ENCODE peak calls at places on chromosomes 3 and 15, in seven cellular contexts. One of them, this sample, is unnamed.

GRCh38 chr3:107346559-107346958 is 30.7 kb upstream of the CCDC54 start:
- DNase-seq in progenitor cell of endocrine pancreas: no peak
- DNase-seq in tibial nerve: no peak
- DNase-seq in cardiac muscle cell: no peak
- DNase-seq in heart right ventricle: no peak
- DNase-seq in breast epithelium: no peak
- DNase-seq in neural crest cell: no peak
- DNase-seq in this sample: no peak

GRCh38 chr3:177683619-177684018 is 486.3 kb upstream of the TBL1XR1 start:
- DNase-seq in tibial nerve: no peak
- DNase-seq in cardiac muscle cell: no peak
- DNase-seq in progenitor cell of endocrine pancreas: no peak
- DNase-seq in breast epithelium: no peak
- DNase-seq in heart right ventricle: no peak
- DNase-seq in neural crest cell: no peak
- DNase-seq in this sample: no peak

GRCh38 chr15:31308185-31308639 is 18.4 kb upstream of the KLF13 start:
- DNase-seq in breast epithelium: no peak
- DNase-seq in tibial nerve: no peak
- DNase-seq in progenitor cell of endocrine pancreas: peak; percentile 8
- DNase-seq in cardiac muscle cell: no peak
- DNase-seq in neural crest cell: no peak
- DNase-seq in heart right ventricle: no peak
- DNase-seq in this sample: no peak

GRCh38 chr15:60780147-60780546 is 301.2 kb upstream of the ICE2 start:
- DNase-seq in progenitor cell of endocrine pancreas: no peak
- DNase-seq in tibial nerve: no peak
- DNase-seq in breast epithelium: no peak
- DNase-seq in heart right ventricle: no peak
- DNase-seq in neural crest cell: no peak
- DNase-seq in cardiac muscle cell: no peak
- DNase-seq in this sample: no peak

GRCh38 chr3:136343873-136344281 is 93.7 kb downstream of the PCCB start:
- DNase-seq in progenitor cell of endocrine pancreas: no peak
- DNase-seq in cardiac muscle cell: peak; percentile 72
- DNase-seq in heart right ventricle: peak; percentile 78
- DNase-seq in neural crest cell: no peak
- DNase-seq in tibial nerve: peak; percentile 76
- DNase-seq in breast epithelium: peak; percentile 88
- DNase-seq in this sample: no peak

GRCh38 chr15:22952826-22953579 is 27.2 kb downstream of the CYFIP1 start:
- DNase-seq in neural crest cell: no peak
- DNase-seq in breast epithelium: no peak
- DNase-seq in cardiac muscle cell: no peak
- DNase-seq in tibial nerve: no peak
- DNase-seq in progenitor cell of endocrine pancreas: no peak
- DNase-seq in heart right ventricle: no peak
- DNase-seq in this sample: no peak

GRCh38 chr3:52694528-52695189 is 8.8 kb downstream of the GNL3 start:
- DNase-seq in progenitor cell of endocrine pancreas: no peak
- DNase-seq in breast epithelium: no peak
- DNase-seq in heart right ventricle: no peak
- DNase-seq in neural crest cell: no peak
- DNase-seq in cardiac muscle cell: no peak
- DNase-seq in tibial nerve: no peak
- DNase-seq in this sample: no peak

GRCh38 chr15:96327155-96327741 is 3.3 kb upstream of the NR2F2 start:
- DNase-seq in neural crest cell: no peak
- DNase-seq in cardiac muscle cell: peak; percentile 53
- DNase-seq in tibial nerve: peak; percentile 65
- DNase-seq in breast epithelium: no peak
- DNase-seq in progenitor cell of endocrine pancreas: no peak
- DNase-seq in heart right ventricle: no peak
- DNase-seq in this sample: no peak

GRCh38 chr3:128074851-128075515 is 22.7 kb downstream of the SEC61A1 start:
- DNase-seq in neural crest cell: no peak
- DNase-seq in progenitor cell of endocrine pancreas: no peak
- DNase-seq in breast epithelium: no peak
- DNase-seq in cardiac muscle cell: no peak
- DNase-seq in tibial nerve: no peak
- DNase-seq in heart right ventricle: no peak
- DNase-seq in this sample: no peak

GRCh38 chr3:185750015-185750414 is 74.8 kb downstream of the IGF2BP2 start:
- DNase-seq in tibial nerve: no peak
- DNase-seq in heart right ventricle: no peak
- DNase-seq in neural crest cell: no peak
- DNase-seq in cardiac muscle cell: no peak
- DNase-seq in breast epithelium: no peak
- DNase-seq in progenitor cell of endocrine pancreas: no peak
- DNase-seq in this sample: no peak

GRCh38 chr3:122365073-122365472 is 18.0 kb downstream of the MIX23 start:
- DNase-seq in neural crest cell: no peak
- DNase-seq in cardiac muscle cell: no peak
- DNase-seq in breast epithelium: no peak
- DNase-seq in heart right ventricle: no peak
- DNase-seq in tibial nerve: no peak
- DNase-seq in progenitor cell of endocrine pancreas: no peak
- DNase-seq in this sample: no peak

GRCh38 chr15:28904541-28905303 is 18.9 kb downstream of the APBA2 start:
- DNase-seq in tibial nerve: no peak
- DNase-seq in neural crest cell: no peak
- DNase-seq in cardiac muscle cell: no peak
- DNase-seq in progenitor cell of endocrine pancreas: no peak
- DNase-seq in heart right ventricle: no peak
- DNase-seq in breast epithelium: peak; percentile 24
- DNase-seq in this sample: no peak

GRCh38 chr3:44136421-44136820 is 105.3 kb upstream of the TOPAZ1 start:
- DNase-seq in progenitor cell of endocrine pancreas: no peak
- DNase-seq in cardiac muscle cell: peak; percentile 53
- DNase-seq in breast epithelium: no peak
- DNase-seq in heart right ventricle: no peak
- DNase-seq in neural crest cell: no peak
- DNase-seq in tibial nerve: no peak
- DNase-seq in this sample: peak; percentile 64

GRCh38 chr15:42608110-42608531 is 32.7 kb downstream of the STARD9 start:
- DNase-seq in tibial nerve: no peak
- DNase-seq in heart right ventricle: no peak
- DNase-seq in progenitor cell of endocrine pancreas: no peak
- DNase-seq in breast epithelium: no peak
- DNase-seq in cardiac muscle cell: peak; percentile 22
- DNase-seq in neural crest cell: no peak
- DNase-seq in this sample: no peak

GRCh38 chr3:58237238-58237939 is at the start of gene ABHD6:
- DNase-seq in breast epithelium: peak; percentile 65
- DNase-seq in heart right ventricle: peak; percentile 82
- DNase-seq in cardiac muscle cell: peak; percentile 88
- DNase-seq in progenitor cell of endocrine pancreas: peak; percentile 69
- DNase-seq in neural crest cell: peak; percentile 82
- DNase-seq in tibial nerve: peak; percentile 65
- DNase-seq in this sample: peak; percentile 90

GRCh38 chr3:186311431-186311830 is 50.6 kb downstream of the DGKG start:
- DNase-seq in neural crest cell: no peak
- DNase-seq in breast epithelium: no peak
- DNase-seq in cardiac muscle cell: no peak
- DNase-seq in tibial nerve: no peak
- DNase-seq in progenitor cell of endocrine pancreas: no peak
- DNase-seq in heart right ventricle: no peak
- DNase-seq in this sample: no peak

GRCh38 chr3:143648218-143648617 is 200.1 kb downstream of the SLC9A9 start:
- DNase-seq in progenitor cell of endocrine pancreas: no peak
- DNase-seq in tibial nerve: no peak
- DNase-seq in neural crest cell: no peak
- DNase-seq in cardiac muscle cell: no peak
- DNase-seq in heart right ventricle: no peak
- DNase-seq in breast epithelium: no peak
- DNase-seq in this sample: no peak

GRCh38 chr3:136831461-136831860 is 12.5 kb downstream of the SLC35G2 start:
- DNase-seq in cardiac muscle cell: no peak
- DNase-seq in heart right ventricle: no peak
- DNase-seq in neural crest cell: no peak
- DNase-seq in breast epithelium: no peak
- DNase-seq in tibial nerve: no peak
- DNase-seq in progenitor cell of endocrine pancreas: no peak
- DNase-seq in this sample: no peak

GRCh38 chr3:128197855-128198254 is 44.6 kb downstream of the EEFSEC start:
- DNase-seq in breast epithelium: no peak
- DNase-seq in tibial nerve: no peak
- DNase-seq in heart right ventricle: no peak
- DNase-seq in neural crest cell: no peak
- DNase-seq in progenitor cell of endocrine pancreas: no peak
- DNase-seq in cardiac muscle cell: no peak
- DNase-seq in this sample: no peak

GRCh38 chr15:87816811-87817210 is 439.7 kb downstream of the NTRK3 start:
- DNase-seq in neural crest cell: no peak
- DNase-seq in heart right ventricle: no peak
- DNase-seq in tibial nerve: no peak
- DNase-seq in progenitor cell of endocrine pancreas: no peak
- DNase-seq in cardiac muscle cell: no peak
- DNase-seq in breast epithelium: no peak
- DNase-seq in this sample: no peak

GRCh38 chr3:66001626-66002025 is 37.1 kb downstream of the MAGI1 start:
- DNase-seq in cardiac muscle cell: no peak
- DNase-seq in tibial nerve: no peak
- DNase-seq in neural crest cell: no peak
- DNase-seq in heart right ventricle: no peak
- DNase-seq in breast epithelium: no peak
- DNase-seq in progenitor cell of endocrine pancreas: no peak
- DNase-seq in this sample: no peak

GRCh38 chr15:73927003-73927475 is 777 bp downstream of the LOXL1 start:
- DNase-seq in heart right ventricle: peak; percentile 74
- DNase-seq in tibial nerve: no peak
- DNase-seq in progenitor cell of endocrine pancreas: peak; percentile 42
- DNase-seq in cardiac muscle cell: peak; percentile 74
- DNase-seq in breast epithelium: peak; percentile 70
- DNase-seq in neural crest cell: peak; percentile 41
- DNase-seq in this sample: peak; percentile 72

GRCh38 chr15:73926191-73927002 is at the start of gene LOXL1:
- DNase-seq in progenitor cell of endocrine pancreas: peak; percentile 27
- DNase-seq in heart right ventricle: peak; percentile 77
- DNase-seq in breast epithelium: peak; percentile 57
- DNase-seq in tibial nerve: peak; percentile 50
- DNase-seq in cardiac muscle cell: peak; percentile 84
- DNase-seq in neural crest cell: peak; percentile 61
- DNase-seq in this sample: peak; percentile 64

GRCh38 chr15:73928971-73929627 is 2.8 kb downstream of the LOXL1 start:
- DNase-seq in neural crest cell: no peak
- DNase-seq in progenitor cell of endocrine pancreas: no peak
- DNase-seq in heart right ventricle: no peak
- DNase-seq in cardiac muscle cell: peak; percentile 69
- DNase-seq in tibial nerve: no peak
- DNase-seq in breast epithelium: no peak
- DNase-seq in this sample: no peak

GRCh38 chr15:73928241-73928579 is 1.9 kb downstream of the LOXL1 start:
- DNase-seq in tibial nerve: no peak
- DNase-seq in heart right ventricle: no peak
- DNase-seq in progenitor cell of endocrine pancreas: no peak
- DNase-seq in breast epithelium: no peak
- DNase-seq in cardiac muscle cell: no peak
- DNase-seq in neural crest cell: no peak
- DNase-seq in this sample: no peak

GRCh38 chr15:73927476-73928240 is 1.4 kb downstream of the LOXL1 start:
- DNase-seq in tibial nerve: no peak
- DNase-seq in cardiac muscle cell: peak; percentile 82
- DNase-seq in heart right ventricle: peak; percentile 67
- DNase-seq in progenitor cell of endocrine pancreas: peak; percentile 63
- DNase-seq in breast epithelium: peak; percentile 63
- DNase-seq in neural crest cell: no peak
- DNase-seq in this sample: peak; percentile 78
- TF ChIP-seq CTCF in tibial nerve: peak; percentile 22
- TF ChIP-seq CTCF in cardiac muscle cell: peak; percentile 48
- TF ChIP-seq CTCF in heart right ventricle: peak; percentile 64
- TF ChIP-seq CTCF in progenitor cell of endocrine pancreas: peak; percentile 67
- TF ChIP-seq CTCF in breast epithelium: peak; percentile 18
- TF ChIP-seq CTCF in neural crest cell: peak; percentile 58
- TF ChIP-seq CTCF in this sample: peak; percentile 35

DNA sequence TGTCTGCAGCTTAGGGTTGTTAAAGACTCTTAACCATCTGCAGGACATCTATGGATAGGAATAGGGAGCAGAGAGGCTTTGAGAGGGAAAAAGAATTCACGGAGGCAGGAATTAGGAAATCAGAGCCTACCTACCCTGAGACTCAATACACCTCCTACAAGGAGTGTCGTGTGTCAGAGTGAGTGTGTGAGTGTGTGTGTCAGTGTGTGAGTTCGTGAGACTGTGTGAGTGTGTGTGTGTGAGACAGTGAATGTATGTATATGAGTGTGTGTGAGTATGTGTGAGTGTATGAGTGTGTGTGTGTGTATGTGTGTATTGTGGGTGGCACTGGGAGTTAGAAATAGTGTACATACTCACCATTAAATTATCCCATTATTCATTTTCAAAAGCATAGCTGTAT is 3.9 kb upstream of the TRH start:
- DNase-seq in neural crest cell: no peak
- DNase-seq in breast epithelium: no peak
- DNase-seq in cardiac muscle cell: no peak
- DNase-seq in heart right ventricle: no peak
- DNase-seq in progenitor cell of endocrine pancreas: no peak
- DNase-seq in tibial nerve: no peak
- DNase-seq in this sample: no peak
- TF ChIP-seq CTCF in neural crest cell: no peak
- TF ChIP-seq CTCF in breast epithelium: no peak
- TF ChIP-seq CTCF in cardiac muscle cell: no peak
- TF ChIP-seq CTCF in heart right ventricle: no peak
- TF ChIP-seq CTCF in progenitor cell of endocrine pancreas: no peak
- TF ChIP-seq CTCF in tibial nerve: no peak
- TF ChIP-seq CTCF in this sample: no peak

GRCh38 chr15:91100561-91101355 is 701 bp downstream of the SV2B start:
- DNase-seq in progenitor cell of endocrine pancreas: no peak
- DNase-seq in breast epithelium: no peak
- DNase-seq in neural crest cell: no peak
- DNase-seq in heart right ventricle: no peak
- DNase-seq in cardiac muscle cell: no peak
- DNase-seq in tibial nerve: no peak
- DNase-seq in this sample: peak; percentile 11
- TF ChIP-seq CTCF in progenitor cell of endocrine pancreas: no peak
- TF ChIP-seq CTCF in breast epithelium: no peak
- TF ChIP-seq CTCF in neural crest cell: no peak
- TF ChIP-seq CTCF in heart right ventricle: no peak
- TF ChIP-seq CTCF in cardiac muscle cell: no peak
- TF ChIP-seq CTCF in tibial nerve: no peak
- TF ChIP-seq CTCF in this sample: no peak

DNA sequence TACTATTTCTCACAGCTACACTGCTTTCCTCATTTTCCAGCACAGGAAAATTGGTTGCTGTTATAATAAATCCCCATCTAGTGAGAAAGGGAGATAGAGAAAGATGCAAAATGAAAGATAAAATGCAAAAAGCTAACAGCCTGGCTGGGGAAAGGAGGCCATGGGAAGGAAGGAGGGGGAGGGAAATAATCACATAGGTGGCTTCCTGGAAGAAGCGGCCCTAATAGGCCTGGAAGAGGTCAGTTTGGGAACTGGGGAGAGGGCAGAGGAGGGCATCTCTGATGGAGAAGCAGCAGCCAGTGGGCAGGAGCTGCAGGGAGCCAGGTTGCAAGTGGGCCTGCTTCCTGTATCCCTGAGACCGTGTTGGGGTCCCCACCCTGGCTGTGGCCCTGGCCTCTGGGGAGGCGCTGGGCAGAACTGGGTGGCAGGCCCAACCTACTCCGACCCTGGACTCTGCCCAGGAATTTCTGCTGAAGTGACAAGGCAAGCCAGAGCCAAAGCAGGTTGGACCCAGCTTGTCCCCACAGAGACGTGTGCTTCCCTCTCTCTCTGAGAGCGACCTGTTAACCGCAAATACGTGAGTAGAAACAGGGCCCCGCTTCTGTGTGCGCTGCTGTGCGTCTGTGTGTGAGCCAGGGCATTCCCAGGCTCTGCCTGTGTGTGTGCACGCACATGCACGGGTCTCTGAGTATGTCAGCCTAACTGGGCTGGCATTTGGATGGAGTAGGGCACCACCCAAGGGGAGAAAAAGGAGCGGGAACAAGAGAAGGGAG is 1.9 kb downstream of the SLC28A1 start:
- DNase-seq in neural crest cell: no peak
- DNase-seq in heart right ventricle: no peak
- DNase-seq in progenitor cell of endocrine pancreas: no peak
- DNase-seq in tibial nerve: no peak
- DNase-seq in breast epithelium: no peak
- DNase-seq in cardiac muscle cell: no peak
- DNase-seq in this sample: no peak
- TF ChIP-seq CTCF in neural crest cell: no peak
- TF ChIP-seq CTCF in heart right ventricle: no peak
- TF ChIP-seq CTCF in progenitor cell of endocrine pancreas: no peak
- TF ChIP-seq CTCF in tibial nerve: no peak
- TF ChIP-seq CTCF in breast epithelium: no peak
- TF ChIP-seq CTCF in cardiac muscle cell: no peak
- TF ChIP-seq CTCF in this sample: no peak

This sample was measured in nephron progenitor cell.